ENCODE peak calls at places on chromosome 4, in six cellular contexts. One of them, this sample, is unnamed.

GRCh38 chr4:39285111-39285795 is 80.9 kb downstream of the RFC1 start:
- DNase-seq in CD4-positive, alpha-beta memory T cell: no peak
- DNase-seq in fibroblast of pulmonary artery: no peak
- DNase-seq in stomach: no peak
- DNase-seq in neural progenitor cell: no peak
- DNase-seq in GM23338: no peak
- DNase-seq in this sample: no peak

GRCh38 chr4:145933134-145933533 is 5.5 kb downstream of the ZNF827 start:
- DNase-seq in CD4-positive, alpha-beta memory T cell: no peak
- DNase-seq in fibroblast of pulmonary artery: no peak
- DNase-seq in stomach: no peak
- DNase-seq in GM23338: no peak
- DNase-seq in neural progenitor cell: no peak
- DNase-seq in this sample: no peak

GRCh38 chr4:155967098-155967497 is 13.4 kb upstream of the CTSO start:
- DNase-seq in GM23338: no peak
- DNase-seq in stomach: no peak
- DNase-seq in CD4-positive, alpha-beta memory T cell: no peak
- DNase-seq in fibroblast of pulmonary artery: no peak
- DNase-seq in neural progenitor cell: no peak
- DNase-seq in this sample: no peak

GRCh38 chr4:52983563-52984303 is 121.6 kb downstream of the RASL11B start:
- DNase-seq in neural progenitor cell: peak
- DNase-seq in GM23338: peak
- DNase-seq in stomach: no peak
- DNase-seq in CD4-positive, alpha-beta memory T cell: no peak
- DNase-seq in fibroblast of pulmonary artery: peak
- DNase-seq in this sample: no peak

GRCh38 chr4:186666252-186666651 is 57.4 kb downstream of the FAT1 start:
- DNase-seq in GM23338: no peak
- DNase-seq in CD4-positive, alpha-beta memory T cell: no peak
- DNase-seq in neural progenitor cell: no peak
- DNase-seq in fibroblast of pulmonary artery: peak
- DNase-seq in stomach: no peak
- DNase-seq in this sample: no peak

GRCh38 chr4:1266881-1267763 is 18.2 kb upstream of the CTBP1 start:
- DNase-seq in GM23338: no peak
- DNase-seq in fibroblast of pulmonary artery: no peak
- DNase-seq in CD4-positive, alpha-beta memory T cell: no peak
- DNase-seq in stomach: no peak
- DNase-seq in neural progenitor cell: no peak
- DNase-seq in this sample: no peak

GRCh38 chr4:9703391-9703790 is 78.0 kb upstream of the DRD5 start:
- DNase-seq in GM23338: peak
- DNase-seq in stomach: peak
- DNase-seq in CD4-positive, alpha-beta memory T cell: peak
- DNase-seq in fibroblast of pulmonary artery: peak
- DNase-seq in neural progenitor cell: peak
- DNase-seq in this sample: peak

GRCh38 chr4:74449571-74450297 is 4.8 kb downstream of the AREG start:
- DNase-seq in CD4-positive, alpha-beta memory T cell: no peak
- DNase-seq in neural progenitor cell: no peak
- DNase-seq in stomach: no peak
- DNase-seq in fibroblast of pulmonary artery: peak
- DNase-seq in GM23338: no peak
- DNase-seq in this sample: no peak

GRCh38 chr4:95537181-95537580 is 11.6 kb downstream of the UNC5C start:
- DNase-seq in fibroblast of pulmonary artery: no peak
- DNase-seq in stomach: no peak
- DNase-seq in CD4-positive, alpha-beta memory T cell: no peak
- DNase-seq in GM23338: no peak
- DNase-seq in neural progenitor cell: no peak
- DNase-seq in this sample: no peak

GRCh38 chr4:126386512-126386911 is 1071.8 kb downstream of the FAT4 start:
- DNase-seq in stomach: no peak
- DNase-seq in GM23338: no peak
- DNase-seq in neural progenitor cell: no peak
- DNase-seq in CD4-positive, alpha-beta memory T cell: no peak
- DNase-seq in fibroblast of pulmonary artery: no peak
- DNase-seq in this sample: no peak

GRCh38 chr4:123477804-123478209 is 81.2 kb downstream of the SPRY1 start:
- DNase-seq in fibroblast of pulmonary artery: peak
- DNase-seq in neural progenitor cell: no peak
- DNase-seq in CD4-positive, alpha-beta memory T cell: peak
- DNase-seq in stomach: no peak
- DNase-seq in GM23338: no peak
- DNase-seq in this sample: no peak

GRCh38 chr4:177699365-177700213 is 257.4 kb upstream of the AGA start:
- DNase-seq in fibroblast of pulmonary artery: peak
- DNase-seq in GM23338: no peak
- DNase-seq in neural progenitor cell: no peak
- DNase-seq in stomach: no peak
- DNase-seq in CD4-positive, alpha-beta memory T cell: no peak
- DNase-seq in this sample: no peak

GRCh38 chr4:124179521-124180186 is 532.9 kb downstream of the ANKRD50 start:
- DNase-seq in CD4-positive, alpha-beta memory T cell: no peak
- DNase-seq in stomach: no peak
- DNase-seq in fibroblast of pulmonary artery: no peak
- DNase-seq in GM23338: no peak
- DNase-seq in neural progenitor cell: no peak
- DNase-seq in this sample: no peak

GRCh38 chr4:1234296-1234695 is 14.6 kb downstream of the CTBP1 start:
- DNase-seq in neural progenitor cell: no peak
- DNase-seq in GM23338: peak
- DNase-seq in stomach: no peak
- DNase-seq in CD4-positive, alpha-beta memory T cell: no peak
- DNase-seq in fibroblast of pulmonary artery: no peak
- DNase-seq in this sample: no peak

GRCh38 chr4:19438228-19438627 is 813.5 kb upstream of the SLIT2 start:
- DNase-seq in CD4-positive, alpha-beta memory T cell: no peak
- DNase-seq in stomach: no peak
- DNase-seq in neural progenitor cell: no peak
- DNase-seq in GM23338: no peak
- DNase-seq in fibroblast of pulmonary artery: peak
- DNase-seq in this sample: no peak

GRCh38 chr4:149145803-149146202 is 669.8 kb downstream of the IQCM start:
- DNase-seq in neural progenitor cell: no peak
- DNase-seq in GM23338: no peak
- DNase-seq in CD4-positive, alpha-beta memory T cell: no peak
- DNase-seq in fibroblast of pulmonary artery: no peak
- DNase-seq in stomach: no peak
- DNase-seq in this sample: no peak

GRCh38 chr4:110487873-110488272 is 11.9 kb downstream of the ENPEP start:
- DNase-seq in neural progenitor cell: no peak
- DNase-seq in GM23338: peak
- DNase-seq in stomach: no peak
- DNase-seq in CD4-positive, alpha-beta memory T cell: no peak
- DNase-seq in fibroblast of pulmonary artery: peak
- DNase-seq in this sample: no peak

GRCh38 chr4:38560763-38561558 is 103.0 kb upstream of the KLF3 start:
- DNase-seq in neural progenitor cell: no peak
- DNase-seq in fibroblast of pulmonary artery: no peak
- DNase-seq in CD4-positive, alpha-beta memory T cell: no peak
- DNase-seq in stomach: no peak
- DNase-seq in GM23338: no peak
- DNase-seq in this sample: no peak

GRCh38 chr4:20043992-20044391 is 207.7 kb upstream of the SLIT2 start:
- DNase-seq in CD4-positive, alpha-beta memory T cell: no peak
- DNase-seq in fibroblast of pulmonary artery: peak
- DNase-seq in neural progenitor cell: no peak
- DNase-seq in stomach: no peak
- DNase-seq in GM23338: no peak
- DNase-seq in this sample: no peak

GRCh38 chr4:150784939-150785338 is 203.0 kb downstream of the MAB21L2 start:
- DNase-seq in CD4-positive, alpha-beta memory T cell: no peak
- DNase-seq in fibroblast of pulmonary artery: no peak
- DNase-seq in stomach: no peak
- DNase-seq in neural progenitor cell: no peak
- DNase-seq in GM23338: no peak
- DNase-seq in this sample: no peak

GRCh38 chr4:75630174-75630931 is at the start of gene CDKL2:
- DNase-seq in GM23338: peak
- DNase-seq in fibroblast of pulmonary artery: peak
- DNase-seq in neural progenitor cell: peak
- DNase-seq in CD4-positive, alpha-beta memory T cell: peak
- DNase-seq in stomach: peak
- DNase-seq in this sample: peak

GRCh38 chr4:52106142-52106541 is 55.0 kb downstream of the SPATA18 start:
- DNase-seq in CD4-positive, alpha-beta memory T cell: no peak
- DNase-seq in neural progenitor cell: no peak
- DNase-seq in fibroblast of pulmonary artery: no peak
- DNase-seq in GM23338: no peak
- DNase-seq in stomach: no peak
- DNase-seq in this sample: no peak

GRCh38 chr4:66160606-66161005 is 490.3 kb upstream of the EPHA5 start:
- DNase-seq in stomach: no peak
- DNase-seq in GM23338: no peak
- DNase-seq in CD4-positive, alpha-beta memory T cell: no peak
- DNase-seq in neural progenitor cell: no peak
- DNase-seq in fibroblast of pulmonary artery: peak
- DNase-seq in this sample: no peak

GRCh38 chr4:101953949-101954348 is 163.4 kb downstream of the BANK1 start:
- DNase-seq in fibroblast of pulmonary artery: peak
- DNase-seq in CD4-positive, alpha-beta memory T cell: no peak
- DNase-seq in stomach: no peak
- DNase-seq in GM23338: peak
- DNase-seq in neural progenitor cell: peak
- DNase-seq in this sample: no peak

DNA sequence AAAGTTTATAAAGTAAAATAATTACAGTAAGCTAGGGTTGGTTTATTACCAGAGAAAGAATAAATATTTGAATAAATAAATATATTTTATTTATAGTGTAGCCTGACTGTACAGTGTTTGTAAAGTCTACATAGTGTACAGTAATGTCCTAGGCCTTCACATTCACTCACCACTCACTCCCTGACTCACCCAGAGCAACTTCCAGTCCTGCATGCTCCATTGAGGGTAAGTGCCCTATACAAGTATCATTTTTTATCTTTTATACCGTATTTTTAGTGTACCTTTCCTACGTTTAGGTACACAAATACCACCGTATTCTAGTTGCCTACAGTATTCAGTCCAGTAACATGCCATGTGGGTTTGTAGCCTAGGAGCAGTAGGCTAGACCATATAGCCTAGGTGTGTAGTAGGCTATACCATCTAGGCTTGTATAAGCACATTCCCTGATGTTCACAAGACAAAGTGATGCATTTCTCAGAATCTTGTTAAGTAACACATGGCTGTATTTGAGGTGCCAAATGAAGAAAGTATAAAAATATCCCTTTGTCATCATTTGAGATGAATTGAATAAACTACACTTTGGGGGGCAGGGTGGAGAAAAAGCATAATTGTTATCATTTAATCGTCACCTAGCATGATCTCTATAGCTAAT is 14.7 kb upstream of the KLHL8 start:
- DNase-seq in neural progenitor cell: no peak
- DNase-seq in stomach: no peak
- DNase-seq in fibroblast of pulmonary artery: no peak
- DNase-seq in CD4-positive, alpha-beta memory T cell: no peak
- DNase-seq in GM23338: no peak
- DNase-seq in this sample: no peak
- H3K4me3 ChIP-seq in neural progenitor cell: peak
- H3K4me3 ChIP-seq in stomach: peak
- H3K4me3 ChIP-seq in fibroblast of pulmonary artery: no peak
- H3K4me3 ChIP-seq in CD4-positive, alpha-beta memory T cell: no peak
- H3K4me3 ChIP-seq in GM23338: peak
- H3K4me3 ChIP-seq in this sample: no peak

GRCh38 chr4:83329521-83330105 is 5.0 kb downstream of the HPSE start:
- DNase-seq in CD4-positive, alpha-beta memory T cell: no peak
- DNase-seq in GM23338: no peak
- DNase-seq in neural progenitor cell: no peak
- DNase-seq in fibroblast of pulmonary artery: peak
- DNase-seq in stomach: no peak
- DNase-seq in this sample: no peak

GRCh38 chr4:83339573-83339972 is 4.9 kb upstream of the HPSE start:
- DNase-seq in fibroblast of pulmonary artery: no peak
- DNase-seq in GM23338: no peak
- DNase-seq in neural progenitor cell: no peak
- DNase-seq in stomach: no peak
- DNase-seq in CD4-positive, alpha-beta memory T cell: no peak
- DNase-seq in this sample: no peak

GRCh38 chr4:83331959-83332358 is 2.7 kb downstream of the HPSE start:
- DNase-seq in CD4-positive, alpha-beta memory T cell: no peak
- DNase-seq in neural progenitor cell: no peak
- DNase-seq in stomach: no peak
- DNase-seq in GM23338: no peak
- DNase-seq in fibroblast of pulmonary artery: no peak
- DNase-seq in this sample: no peak

GRCh38 chr4:83335691-83336090 is 1.0 kb upstream of the HPSE start:
- DNase-seq in GM23338: no peak
- DNase-seq in stomach: no peak
- DNase-seq in CD4-positive, alpha-beta memory T cell: no peak
- DNase-seq in neural progenitor cell: no peak
- DNase-seq in fibroblast of pulmonary artery: no peak
- DNase-seq in this sample: no peak

GRCh38 chr4:83334425-83335241 is at the start of gene HPSE:
- DNase-seq in neural progenitor cell: peak
- DNase-seq in fibroblast of pulmonary artery: peak
- DNase-seq in CD4-positive, alpha-beta memory T cell: peak
- DNase-seq in stomach: peak
- DNase-seq in GM23338: peak
- DNase-seq in this sample: peak
- H3K4me3 ChIP-seq in neural progenitor cell: peak
- H3K4me3 ChIP-seq in fibroblast of pulmonary artery: peak
- H3K4me3 ChIP-seq in CD4-positive, alpha-beta memory T cell: peak
- H3K4me3 ChIP-seq in stomach: peak
- H3K4me3 ChIP-seq in GM23338: peak
- H3K4me3 ChIP-seq in this sample: peak

DNA sequence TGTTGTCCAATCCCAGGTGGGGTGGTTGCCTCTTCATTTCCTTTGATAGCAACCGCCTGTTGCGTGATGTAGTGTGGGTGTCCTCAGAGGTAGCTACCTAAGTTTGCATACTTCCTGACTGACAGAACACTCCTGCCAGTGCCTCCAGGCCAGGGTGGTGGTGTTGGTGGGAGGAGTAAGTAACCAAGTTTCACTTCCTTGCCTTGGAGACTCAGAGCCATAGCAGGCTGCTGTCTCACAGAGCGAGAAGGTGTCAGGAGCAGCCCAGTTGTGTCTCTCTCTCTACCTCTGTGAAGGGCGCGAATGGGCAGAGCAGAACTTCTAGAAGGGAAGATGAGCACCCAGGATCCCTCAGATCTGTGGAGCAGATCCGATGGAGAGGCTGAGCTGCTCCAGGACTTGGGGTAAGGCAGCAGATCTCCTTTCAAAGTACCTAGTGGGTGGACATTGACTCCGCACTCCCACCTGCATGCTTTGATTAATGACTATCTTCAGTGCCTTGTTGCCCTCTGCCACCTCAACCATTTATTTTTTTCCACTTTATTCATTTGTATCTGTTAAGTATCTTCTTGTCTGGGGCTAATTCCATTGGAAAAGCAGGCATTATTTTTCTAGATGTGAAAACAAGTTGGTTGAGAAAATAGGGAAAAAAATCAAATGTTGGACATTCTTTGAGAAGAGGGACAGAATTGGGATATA is at the start of gene DAPP1:
- DNase-seq in neural progenitor cell: no peak
- DNase-seq in GM23338: no peak
- DNase-seq in stomach: peak
- DNase-seq in CD4-positive, alpha-beta memory T cell: peak
- DNase-seq in fibroblast of pulmonary artery: no peak
- DNase-seq in this sample: peak
- H3K4me3 ChIP-seq in neural progenitor cell: no peak
- H3K4me3 ChIP-seq in GM23338: no peak
- H3K4me3 ChIP-seq in stomach: peak
- H3K4me3 ChIP-seq in CD4-positive, alpha-beta memory T cell: peak
- H3K4me3 ChIP-seq in fibroblast of pulmonary artery: no peak
- H3K4me3 ChIP-seq in this sample: no peak

GRCh38 chr4:182449960-182450359 is 206.8 kb downstream of the TENM3 start:
- DNase-seq in fibroblast of pulmonary artery: no peak
- DNase-seq in stomach: no peak
- DNase-seq in neural progenitor cell: no peak
- DNase-seq in CD4-positive, alpha-beta memory T cell: no peak
- DNase-seq in GM23338: no peak
- DNase-seq in this sample: no peak
- H3K4me3 ChIP-seq in fibroblast of pulmonary artery: peak
- H3K4me3 ChIP-seq in stomach: peak
- H3K4me3 ChIP-seq in neural progenitor cell: peak
- H3K4me3 ChIP-seq in CD4-positive, alpha-beta memory T cell: no peak
- H3K4me3 ChIP-seq in GM23338: peak
- H3K4me3 ChIP-seq in this sample: no peak

This sample was measured in left lung.